ENCODE peak calls at places on chromosomes 4 and X, in seven cellular contexts. B is stimulated activated CD8-positive, alpha-beta memory T cell treated with anti-CD3 and anti-CD28 coated beads, Interleukin-12 subunit alpha, Interleukin-12 subunit beta, amount 100 ng/mL, for 1 hour; X is amniotic stem cell; S is LoVo; K is amniotic epithelial cell; Q is GM23248; T is psoas muscle. W is an unnamed sample.

GRCh38 chrX:119605398-119605738 is 856 bp downstream of the NKRF start:
- DNase-seq in K (no peak), B (no peak), T (no peak), Q (peak), X (no peak), S (no peak), W (peak)

GRCh38 chr4:22014222-22014741 is 65.7 kb upstream of the KCNIP4 start:
- DNase-seq in T (no peak), K (no peak), Q (peak), B (no peak), S (no peak), X (no peak), W (no peak)

GRCh38 chr4:185734214-185734613 is 77.8 kb downstream of the SORBS2 start:
- DNase-seq in B (no peak), K (no peak), T (no peak), X (no peak), S (no peak), Q (no peak), W (no peak)

GRCh38 chr4:86831262-86832090 is 17.7 kb downstream of the SLC10A6 start:
- DNase-seq in B (no peak), S (peak), T (no peak), Q (peak), K (peak), X (peak), W (no peak)

GRCh38 chr4:1974836-1975235 is 33.9 kb downstream of the NELFA start:
- DNase-seq in K (no peak), X (no peak), T (peak), B (no peak), Q (no peak), S (no peak), W (no peak)

GRCh38 chrX:40085714-40086113 is 12.0 kb downstream of the BCOR start:
- DNase-seq in Q (no peak), T (no peak), K (no peak), X (no peak), B (no peak), S (no peak), W (no peak)

GRCh38 chr4:106830879-106831278 is 205.2 kb downstream of the DKK2 start:
- DNase-seq in Q (no peak), K (no peak), S (no peak), X (no peak), B (no peak), T (no peak), W (no peak)

GRCh38 chr4:163681208-163681821 is 186.8 kb downstream of the TMA16 start:
- DNase-seq in T (no peak), X (no peak), K (peak), Q (peak), B (peak), S (peak), W (no peak)

GRCh38 chrX:114344756-114345155 is 239.1 kb upstream of the HTR2C start:
- DNase-seq in T (no peak), K (peak), B (no peak), S (peak), X (peak), Q (peak), W (no peak)

GRCh38 chr4:82561745-82562552 is at the start of gene TMEM150C:
- DNase-seq in Q (peak), T (peak), X (no peak), S (peak), K (peak), B (no peak), W (no peak)

GRCh38 chrX:13283968-13284914 is 35.6 kb downstream of the ATXN3L start:
- DNase-seq in T (no peak), Q (peak), X (peak), B (no peak), S (no peak), K (peak), W (no peak)

GRCh38 chrX:30262763-30263162 is 15.8 kb downstream of the MAGEB1 start:
- DNase-seq in B (no peak), K (no peak), X (no peak), S (no peak), Q (no peak), T (no peak), W (no peak)

GRCh38 chrX:19389217-19389616 is 45.5 kb downstream of the PDHA1 start:
- DNase-seq in S (no peak), T (no peak), B (no peak), K (no peak), X (no peak), Q (no peak), W (no peak)

GRCh38 chr4:147482281-147482680 is 1.4 kb downstream of the EDNRA start:
- DNase-seq in K (no peak), B (no peak), Q (no peak), S (no peak), T (no peak), X (no peak), W (no peak)

GRCh38 chrX:75421688-75422087 is 101.1 kb downstream of the ZDHHC15 start:
- DNase-seq in K (no peak), S (no peak), X (no peak), B (no peak), T (no peak), Q (no peak), W (no peak)

GRCh38 chr4:60746172-60746571 is 454.0 kb upstream of the ADGRL3 start:
- DNase-seq in K (no peak), X (no peak), B (no peak), S (no peak), Q (no peak), T (no peak), W (no peak)

GRCh38 chr4:180913750-180914149 is 1329.5 kb upstream of the TENM3 start:
- DNase-seq in S (no peak), B (no peak), Q (peak), X (peak), K (no peak), T (no peak), W (no peak)

GRCh38 chr4:38574559-38575333 is 89.3 kb upstream of the KLF3 start:
- DNase-seq in S (no peak), T (peak), K (no peak), X (no peak), B (no peak), Q (peak), W (no peak)

GRCh38 chrX:85024044-85024443 is 20.4 kb downstream of the APOOL start:
- DNase-seq in X (no peak), K (peak), B (no peak), S (no peak), T (no peak), Q (peak), W (no peak)

W was measured in tibial artery.